ENCODE peak calls at places on chromosomes 5 and 9, in seven cellular contexts. M is epithelial cell of esophagus; N is breast epithelium; E is adrenal gland; R is CD8-positive, alpha-beta T cell; A is brain microvascular endothelial cell; W is AG04450. C is an unnamed sample.

GRCh38 chr5:93585054-93585751 is 2.2 kb downstream of the NR2F1 start:
- DNase-seq in M (peak), N (no peak), E (no peak), R (no peak), A (no peak), W (no peak), C (no peak)

GRCh38 chr5:32312194-32312681 is 501 bp downstream of the MTMR12 start:
- DNase-seq in M (peak), N (peak), E (peak), R (no peak), A (peak), W (no peak), C (no peak)

GRCh38 chr5:133121611-133122150 is 69.9 kb downstream of the HSPA4 start:
- DNase-seq in M (no peak), N (no peak), E (no peak), R (no peak), A (no peak), W (no peak), C (no peak)

GRCh38 chr5:82129723-82130285 is 148.3 kb downstream of the RPS23 start:
- DNase-seq in M (no peak), N (no peak), E (no peak), R (no peak), A (no peak), W (no peak), C (no peak)

GRCh38 chr9:135613946-135614805 is 25.2 kb downstream of the GLT6D1 start:
- DNase-seq in M (no peak), N (peak), E (no peak), R (no peak), A (no peak), W (no peak), C (no peak)

GRCh38 chr9:133353548-133353947 is 2.7 kb downstream of the SURF1 start:
- DNase-seq in M (no peak), N (no peak), E (no peak), R (no peak), A (no peak), W (no peak), C (no peak)

GRCh38 chr5:133781446-133781845 is 169.1 kb upstream of the FSTL4 start:
- DNase-seq in M (no peak), N (no peak), E (no peak), R (no peak), A (no peak), W (no peak), C (no peak)

GRCh38 chr9:83304686-83305085 is 233.5 kb downstream of the FRMD3 start:
- DNase-seq in M (no peak), N (peak), E (peak), R (no peak), A (peak), W (no peak), C (peak)

GRCh38 chr5:72320022-72320898 is at the start of the genes MRPS27 and PTCD2:
- DNase-seq in M (peak), N (peak), E (peak), R (peak), A (peak), W (peak), C (peak)

GRCh38 chr9:92609142-92609500 is 60.8 kb downstream of the IPPK start:
- DNase-seq in M (no peak), N (no peak), E (no peak), R (no peak), A (no peak), W (no peak), C (no peak)

GRCh38 chr5:43631182-43631910 is 28.4 kb downstream of the NNT start:
- DNase-seq in M (peak), N (no peak), E (peak), R (no peak), A (peak), W (peak), C (peak)

GRCh38 chr9:98516897-98517503 is 191.7 kb downstream of the GABBR2 start:
- DNase-seq in M (no peak), N (no peak), E (no peak), R (no peak), A (no peak), W (no peak), C (no peak)

GRCh38 chr5:157365732-157366131 is 94.3 kb upstream of the NIPAL4 start:
- DNase-seq in M (no peak), N (no peak), E (no peak), R (no peak), A (no peak), W (no peak), C (no peak)

GRCh38 chr5:168244838-168245555 is 46.4 kb upstream of the WWC1 start:
- DNase-seq in M (no peak), N (no peak), E (no peak), R (no peak), A (no peak), W (no peak), C (no peak)

GRCh38 chr9:123561055-123561454 is 205.1 kb downstream of the CRB2 start:
- DNase-seq in M (no peak), N (no peak), E (no peak), R (no peak), A (no peak), W (no peak), C (no peak)

GRCh38 chr5:84597904-84598303 is 213.2 kb upstream of the EDIL3 start:
- DNase-seq in M (no peak), N (no peak), E (no peak), R (no peak), A (no peak), W (no peak), C (no peak)

GRCh38 chr9:93256878-93257807 is 73.2 kb downstream of the WNK2 start:
- DNase-seq in M (no peak), N (peak), E (no peak), R (no peak), A (no peak), W (no peak), C (no peak)

GRCh38 chr5:110517396-110517795 is 209.1 kb downstream of the TMEM232 start:
- DNase-seq in M (no peak), N (no peak), E (no peak), R (no peak), A (no peak), W (no peak), C (no peak)

GRCh38 chr9:27377811-27378345 is 80.9 kb upstream of the EQTN start:
- DNase-seq in M (no peak), N (no peak), E (no peak), R (no peak), A (no peak), W (no peak), C (no peak)

GRCh38 chr9:105912868-105913516 is 218.7 kb downstream of the TMEM38B start:
- DNase-seq in M (peak), N (no peak), E (no peak), R (no peak), A (no peak), W (no peak), C (no peak)

GRCh38 chr5:137666109-137666850 is 69.6 kb downstream of the KLHL3 start:
- DNase-seq in M (no peak), N (no peak), E (peak), R (no peak), A (peak), W (no peak), C (no peak)

GRCh38 chr9:7432989-7433388 is 366.6 kb downstream of the DMAC1 start:
- DNase-seq in M (peak), N (no peak), E (no peak), R (no peak), A (no peak), W (no peak), C (no peak)

GRCh38 chr5:114308508-114308907 is 53.4 kb upstream of the KCNN2 start:
- DNase-seq in M (no peak), N (no peak), E (no peak), R (no peak), A (no peak), W (no peak), C (no peak)

GRCh38 chr5:114310666-114311065 is 51.2 kb upstream of the KCNN2 start:
- DNase-seq in M (no peak), N (no peak), E (no peak), R (no peak), A (no peak), W (no peak), C (no peak)

GRCh38 chr5:114308017-114308416 is 53.9 kb upstream of the KCNN2 start:
- DNase-seq in M (no peak), N (no peak), E (no peak), R (no peak), A (no peak), W (no peak), C (no peak)

GRCh38 chr5:114305402-114306207 is 56.3 kb upstream of the KCNN2 start:
- DNase-seq in M (peak), N (no peak), E (no peak), R (no peak), A (peak), W (peak), C (no peak)
- TF ChIP-seq CTCF in M (peak), N (no peak), E (no peak), R (no peak), A (peak), W (peak), C (peak)

GRCh38 chr9:129481824-129482511 is 138.9 kb downstream of the C9orf50 start:
- DNase-seq in M (no peak), N (no peak), E (no peak), R (no peak), A (no peak), W (no peak), C (no peak)

GRCh38 chr9:129484325-129485000 is 136.4 kb downstream of the C9orf50 start:
- DNase-seq in M (no peak), N (no peak), E (no peak), R (no peak), A (no peak), W (no peak), C (no peak)

GRCh38 chr9:129485140-129485758 is 135.7 kb downstream of the C9orf50 start:
- DNase-seq in M (no peak), N (no peak), E (no peak), R (no peak), A (no peak), W (no peak), C (no peak)

GRCh38 chr9:129482521-129483466 is 138.1 kb downstream of the C9orf50 start:
- DNase-seq in M (peak), N (peak), E (peak), R (no peak), A (peak), W (no peak), C (no peak)

DNA sequence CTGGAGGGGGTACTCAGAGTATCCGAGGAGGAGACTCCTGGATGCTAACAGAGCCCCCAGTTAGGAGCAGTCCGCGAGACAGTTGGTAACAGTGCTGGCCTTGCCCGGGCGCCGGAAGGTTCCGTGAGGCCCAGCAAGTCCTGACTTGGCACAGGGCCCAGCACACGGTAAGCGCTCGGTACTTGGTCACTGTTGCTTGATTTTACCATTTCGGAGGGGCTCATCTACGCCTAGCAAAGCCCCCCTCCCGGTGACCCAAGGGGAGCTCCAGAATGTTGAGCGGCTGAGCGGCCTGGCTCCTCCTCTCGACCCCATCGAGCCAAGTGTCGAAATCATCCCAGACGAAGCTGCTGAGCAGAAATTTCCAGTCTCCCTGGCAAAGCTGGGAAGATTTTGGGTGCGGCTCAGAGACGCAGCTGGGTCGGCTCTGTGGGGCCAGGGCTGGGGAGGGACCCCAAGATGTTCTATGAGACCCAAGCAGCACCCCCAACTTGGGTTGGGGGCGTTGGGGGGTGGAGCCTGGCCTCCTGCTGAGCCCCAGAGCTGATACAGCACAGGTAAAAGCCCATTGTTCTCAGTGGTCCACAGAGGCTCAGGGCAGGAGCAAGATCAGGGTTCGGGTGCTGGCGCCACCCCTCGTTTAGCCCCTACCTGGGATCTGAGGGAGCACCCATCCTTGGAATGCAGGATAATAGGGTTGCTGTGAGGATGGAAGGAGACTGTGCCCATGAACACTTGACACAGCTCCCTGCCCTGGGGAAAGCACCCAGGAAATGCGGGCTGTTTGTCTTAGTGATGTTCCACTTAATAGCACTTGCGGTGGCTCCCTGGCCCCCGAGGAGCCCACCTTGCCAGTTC is 137.2 kb downstream of the C9orf50 start:
- DNase-seq in M (peak), N (peak), E (peak), R (no peak), A (peak), W (no peak), C (no peak)
- H3K4me3 ChIP-seq in M (peak), N (peak), E (peak), R (peak), A (no peak), W (peak), C (peak)

GRCh38 chr9:37974506-37975173 is 70.7 kb upstream of the SLC25A51 start:
- DNase-seq in M (peak), N (no peak), E (no peak), R (no peak), A (no peak), W (no peak), C (no peak)

GRCh38 chr9:37971691-37972090 is 67.8 kb upstream of the SLC25A51 start:
- DNase-seq in M (peak), N (no peak), E (no peak), R (no peak), A (no peak), W (no peak), C (no peak)

GRCh38 chr9:37971107-37971459 is 67.2 kb upstream of the SLC25A51 start:
- DNase-seq in M (no peak), N (no peak), E (no peak), R (no peak), A (no peak), W (no peak), C (no peak)

GRCh38 chr9:37970301-37971106 is 66.6 kb upstream of the SLC25A51 start:
- DNase-seq in M (no peak), N (no peak), E (no peak), R (no peak), A (no peak), W (no peak), C (no peak)

DNA sequence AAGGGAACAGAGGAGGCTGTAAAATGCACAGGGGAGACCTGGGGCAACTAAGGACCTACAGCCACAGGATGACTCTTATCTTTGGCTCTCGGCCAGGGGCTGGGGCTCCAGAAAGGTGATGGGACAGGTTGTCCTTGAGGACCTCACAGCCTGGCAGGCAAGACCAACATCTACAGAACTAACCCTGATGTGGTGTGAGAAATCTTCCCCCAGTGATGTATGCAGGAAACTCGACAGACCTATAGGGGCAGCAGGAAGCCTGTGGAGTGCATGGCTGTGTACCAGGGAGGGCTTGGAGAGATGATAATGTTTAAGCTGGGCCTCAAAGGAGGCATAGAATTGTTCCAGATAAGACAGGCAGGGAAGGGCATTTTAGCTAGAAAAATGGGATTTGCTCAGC is 68.4 kb upstream of the SLC25A51 start:
- DNase-seq in M (peak), N (no peak), E (no peak), R (no peak), A (no peak), W (no peak), C (no peak)
- TF ChIP-seq CTCF in M (peak), N (no peak), E (no peak), R (no peak), A (peak), W (peak), C (peak)

GRCh38 chr9:90637626-90638025 is 5.0 kb downstream of the DIRAS2 start:
- DNase-seq in M (no peak), N (no peak), E (no peak), R (no peak), A (no peak), W (no peak), C (no peak)

GRCh38 chr9:90641090-90641489 is 1.5 kb downstream of the DIRAS2 start:
- DNase-seq in M (no peak), N (no peak), E (no peak), R (no peak), A (no peak), W (no peak), C (no peak)

GRCh38 chr9:90645721-90646120 is 3.1 kb upstream of the DIRAS2 start:
- DNase-seq in M (no peak), N (no peak), E (no peak), R (no peak), A (no peak), W (no peak), C (no peak)

GRCh38 chr9:90642570-90643539 is at the start of gene DIRAS2:
- DNase-seq in M (peak), N (peak), E (peak), R (no peak), A (peak), W (peak), C (no peak)

GRCh38 chr9:90641868-90642558 is 611 bp downstream of the DIRAS2 start:
- DNase-seq in M (peak), N (no peak), E (no peak), R (no peak), A (no peak), W (no peak), C (no peak)
- H3K4me3 ChIP-seq in M (peak), N (peak), E (no peak), R (no peak), A (no peak), W (no peak), C (no peak)

GRCh38 chr5:55187370-55187769 is 14.4 kb upstream of the CDC20B start:
- DNase-seq in M (peak), N (no peak), E (no peak), R (no peak), A (no peak), W (no peak), C (no peak)
- TF ChIP-seq CTCF in M (peak), N (no peak), E (no peak), R (no peak), A (peak), W (peak), C (no peak)

GRCh38 chr5:149411738-149412519 is 32.8 kb upstream of the IL17B start:
- DNase-seq in M (no peak), N (peak), E (no peak), R (no peak), A (no peak), W (no peak), C (no peak)

GRCh38 chr5:149409268-149409948 is 30.3 kb upstream of the IL17B start:
- DNase-seq in M (no peak), N (no peak), E (no peak), R (no peak), A (no peak), W (no peak), C (no peak)

GRCh38 chr5:149410721-149411432 is 31.8 kb upstream of the IL17B start:
- DNase-seq in M (no peak), N (peak), E (no peak), R (no peak), A (no peak), W (no peak), C (no peak)

GRCh38 chr5:149408252-149409099 is 29.4 kb upstream of the IL17B start:
- DNase-seq in M (no peak), N (no peak), E (no peak), R (no peak), A (no peak), W (no peak), C (no peak)

DNA sequence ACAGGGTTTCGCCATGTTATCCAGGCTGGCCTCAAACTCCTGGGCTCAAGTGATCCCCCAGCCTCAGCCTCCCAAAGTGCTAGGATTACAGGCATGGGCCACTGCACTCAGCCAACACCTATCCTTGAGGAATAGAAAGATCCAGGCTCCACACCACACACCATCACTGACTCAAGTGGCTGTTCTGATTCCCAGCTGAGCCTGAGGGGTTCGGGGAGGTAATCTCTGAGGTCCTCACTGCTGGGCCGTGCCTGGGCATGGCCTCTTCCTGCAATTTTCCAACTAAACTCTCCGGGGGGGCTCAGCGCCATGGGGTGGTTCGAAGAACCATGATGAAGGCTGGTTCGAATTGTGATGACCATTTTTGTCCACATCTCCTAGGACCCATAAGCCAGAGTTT is 31.0 kb upstream of the IL17B start:
- DNase-seq in M (no peak), N (no peak), E (no peak), R (no peak), A (no peak), W (no peak), C (no peak)
- H3K4me3 ChIP-seq in M (no peak), N (peak), E (peak), R (no peak), A (peak), W (peak), C (peak)

GRCh38 chr5:149472399-149472798 is 78.8 kb downstream of the CSNK1A1 start:
- DNase-seq in M (no peak), N (no peak), E (no peak), R (no peak), A (no peak), W (no peak), C (no peak)

GRCh38 chr5:149471406-149472183 is 79.6 kb downstream of the CSNK1A1 start:
- DNase-seq in M (peak), N (peak), E (no peak), R (no peak), A (no peak), W (no peak), C (no peak)

GRCh38 chr5:149473441-149473840 is 77.8 kb downstream of the CSNK1A1 start:
- DNase-seq in M (no peak), N (no peak), E (no peak), R (no peak), A (no peak), W (no peak), C (no peak)

GRCh38 chr5:149474198-149474597 is 77.0 kb downstream of the CSNK1A1 start:
- DNase-seq in M (peak), N (peak), E (no peak), R (no peak), A (no peak), W (no peak), C (no peak)

GRCh38 chr5:149470942-149471341 is 80.3 kb downstream of the CSNK1A1 start:
- DNase-seq in M (no peak), N (no peak), E (no peak), R (no peak), A (no peak), W (no peak), C (no peak)
- TF ChIP-seq CTCF in M (no peak), N (no peak), E (no peak), R (no peak), A (no peak), W (no peak), C (no peak)

GRCh38 chr5:73450041-73450598 is 1.5 kb upstream of the FOXD1 start:
- DNase-seq in M (no peak), N (no peak), E (no peak), R (no peak), A (no peak), W (no peak), C (no peak)

GRCh38 chr5:73447234-73448071 is 1.1 kb downstream of the FOXD1 start:
- DNase-seq in M (peak), N (no peak), E (no peak), R (no peak), A (peak), W (no peak), C (no peak)

GRCh38 chr5:73448451-73449136 is at the start of gene FOXD1:
- DNase-seq in M (peak), N (no peak), E (peak), R (no peak), A (peak), W (peak), C (peak)

GRCh38 chr5:73446631-73447233 is 1.8 kb downstream of the FOXD1 start:
- DNase-seq in M (no peak), N (no peak), E (no peak), R (no peak), A (no peak), W (no peak), C (no peak)

GRCh38 chr5:73448072-73448432 is 525 bp downstream of the FOXD1 start:
- DNase-seq in M (no peak), N (no peak), E (no peak), R (no peak), A (no peak), W (no peak), C (no peak)
- H3K4me3 ChIP-seq in M (no peak), N (peak), E (peak), R (no peak), A (peak), W (peak), C (peak)

C was measured in AG04449.